ENCODE peak calls at places on chromosome 5, in nine cellular contexts. Q is RWPE2, U is neural progenitor cell, X is coronary artery, H is fibroblast of lung, G is stomach, I is GM13977, A is body of pancreas, N is ovary. W is an unnamed sample.

GRCh38 chr5:178086266-178086665 is 27.1 kb upstream of the N4BP3 start:
- DNase-seq in Q (no peak), U (no peak), X (no peak), H (no peak), G (no peak), I (no peak), A (no peak), N (no peak), W (no peak)

GRCh38 chr5:25955337-25955736 is 1083.0 kb downstream of the CDH9 start:
- DNase-seq in Q (no peak), U (no peak), X (no peak), H (no peak), G (no peak), I (no peak), A (no peak), N (no peak), W (no peak)

GRCh38 chr5:143576721-143577484 is 173.4 kb upstream of the NR3C1 start:
- DNase-seq in Q (no peak), U (no peak), X (no peak), H (peak), G (no peak), I (no peak), A (no peak), N (no peak), W (no peak)

GRCh38 chr5:132437604-132438275 is 52.8 kb downstream of the IRF1 start:
- DNase-seq in Q (no peak), U (peak), X (no peak), H (peak), G (peak), I (peak), A (peak), N (peak), W (peak)

GRCh38 chr5:81852277-81853004 is 101.5 kb upstream of the SSBP2 start:
- DNase-seq in Q (no peak), U (peak), X (no peak), H (peak), G (no peak), I (no peak), A (peak), N (peak), W (peak)

GRCh38 chr5:34684281-34684979 is 28.3 kb downstream of the RAI14 start:
- DNase-seq in Q (no peak), U (peak), X (no peak), H (peak), G (no peak), I (no peak), A (peak), N (no peak), W (no peak)

GRCh38 chr5:177336112-177336511 is 15.4 kb downstream of the LMAN2 start:
- DNase-seq in Q (no peak), U (peak), X (no peak), H (peak), G (no peak), I (no peak), A (peak), N (no peak), W (no peak)

GRCh38 chr5:3596261-3596825 is 711 bp downstream of the IRX1 start:
- DNase-seq in Q (peak), U (peak), X (peak), H (no peak), G (no peak), I (no peak), A (no peak), N (no peak), W (no peak)

GRCh38 chr5:56763711-56764466 is 51.5 kb upstream of the MAP3K1 start:
- DNase-seq in Q (no peak), U (no peak), X (no peak), H (peak), G (no peak), I (no peak), A (peak), N (no peak), W (no peak)

GRCh38 chr5:111280282-111280901 is 56.2 kb downstream of the CAMK4 start:
- DNase-seq in Q (no peak), U (no peak), X (no peak), H (no peak), G (no peak), I (no peak), A (no peak), N (no peak), W (no peak)

GRCh38 chr5:161295721-161296120 is 250.8 kb downstream of the GABRB2 start:
- DNase-seq in Q (no peak), U (no peak), X (no peak), H (no peak), G (no peak), I (no peak), A (no peak), N (no peak), W (no peak)

GRCh38 chr5:62328772-62329491 is 22.9 kb downstream of the KIF2A start:
- DNase-seq in Q (no peak), U (no peak), X (no peak), H (no peak), G (no peak), I (no peak), A (no peak), N (no peak), W (no peak)

GRCh38 chr5:8912106-8912505 is 633.8 kb downstream of the SEMA5A start:
- DNase-seq in Q (no peak), U (no peak), X (no peak), H (no peak), G (no peak), I (no peak), A (no peak), N (no peak), W (no peak)

GRCh38 chr5:38807570-38808461 is 38.0 kb upstream of the OSMR start:
- DNase-seq in Q (no peak), U (no peak), X (no peak), H (peak), G (no peak), I (no peak), A (no peak), N (no peak), W (no peak)

GRCh38 chr5:172952034-172952511 is 7.2 kb upstream of the RPL26L1 start:
- DNase-seq in Q (no peak), U (no peak), X (no peak), H (no peak), G (no peak), I (no peak), A (no peak), N (no peak), W (no peak)

GRCh38 chr5:151251001-151251551 is 1.9 kb upstream of the GM2A start:
- DNase-seq in Q (no peak), U (no peak), X (no peak), H (no peak), G (no peak), I (no peak), A (peak), N (no peak), W (no peak)

GRCh38 chr5:154190652-154191304 is at the start of gene GALNT10:
- DNase-seq in Q (no peak), U (peak), X (no peak), H (peak), G (peak), I (peak), A (peak), N (peak), W (peak)

GRCh38 chr5:164487939-164488338 is 982.5 kb downstream of the MAT2B start:
- DNase-seq in Q (no peak), U (no peak), X (no peak), H (no peak), G (no peak), I (no peak), A (no peak), N (no peak), W (no peak)

GRCh38 chr5:132426525-132427138 is 57.1 kb downstream of the SLC22A5 start:
- DNase-seq in Q (peak), U (peak), X (peak), H (peak), G (peak), I (peak), A (peak), N (peak), W (peak)

GRCh38 chr5:41707853-41708603 is 162.2 kb downstream of the OXCT1 start:
- DNase-seq in Q (no peak), U (peak), X (no peak), H (peak), G (no peak), I (peak), A (no peak), N (no peak), W (peak)

GRCh38 chr5:34652916-34653315 is 3.2 kb upstream of the RAI14 start:
- DNase-seq in Q (no peak), U (no peak), X (no peak), H (peak), G (no peak), I (no peak), A (no peak), N (no peak), W (no peak)

GRCh38 chr5:180069589-180070247 is 1.8 kb downstream of the RNF130 start:
- DNase-seq in Q (no peak), U (peak), X (no peak), H (peak), G (peak), I (no peak), A (peak), N (no peak), W (no peak)

GRCh38 chr5:133938932-133939331 is 29.5 kb downstream of the C5orf15 start:
- DNase-seq in Q (no peak), U (no peak), X (no peak), H (no peak), G (no peak), I (peak), A (no peak), N (no peak), W (no peak)

GRCh38 chr5:61293051-61293450 is 39.0 kb upstream of the ZSWIM6 start:
- DNase-seq in Q (no peak), U (no peak), X (no peak), H (no peak), G (peak), I (no peak), A (peak), N (no peak), W (no peak)

GRCh38 chr5:73899916-73900315 is 273.9 kb downstream of the ARHGEF28 start:
- DNase-seq in Q (no peak), U (no peak), X (no peak), H (no peak), G (no peak), I (no peak), A (no peak), N (no peak), W (no peak)

GRCh38 chr5:59317023-59317771 is 576.3 kb downstream of the PDE4D start:
- DNase-seq in Q (no peak), U (peak), X (no peak), H (peak), G (no peak), I (no peak), A (no peak), N (peak), W (no peak)

GRCh38 chr5:16690243-16690839 is 73.5 kb upstream of the RETREG1 start:
- DNase-seq in Q (no peak), U (peak), X (no peak), H (peak), G (no peak), I (peak), A (peak), N (no peak), W (peak)

GRCh38 chr5:169218176-169218575 is 82.8 kb downstream of the SLIT3 start:
- DNase-seq in Q (no peak), U (no peak), X (peak), H (no peak), G (peak), I (no peak), A (no peak), N (no peak), W (no peak)

GRCh38 chr5:171927345-171927941 is 79.0 kb downstream of the FBXW11 start:
- DNase-seq in Q (no peak), U (no peak), X (no peak), H (peak), G (no peak), I (no peak), A (no peak), N (no peak), W (no peak)

GRCh38 chr5:23877847-23878246 is 370.4 kb downstream of the PRDM9 start:
- DNase-seq in Q (no peak), U (no peak), X (no peak), H (no peak), G (no peak), I (no peak), A (no peak), N (no peak), W (no peak)

GRCh38 chr5:157390179-157390923 is 69.7 kb upstream of the NIPAL4 start:
- DNase-seq in Q (peak), U (no peak), X (no peak), H (peak), G (peak), I (no peak), A (peak), N (no peak), W (no peak)

GRCh38 chr5:137233726-137234125 is 265.4 kb downstream of the SPOCK1 start:
- DNase-seq in Q (no peak), U (no peak), X (no peak), H (no peak), G (no peak), I (no peak), A (no peak), N (no peak), W (no peak)

GRCh38 chr5:168529361-168530234 is 493 bp downstream of the FBLL1 start:
- DNase-seq in Q (no peak), U (peak), X (no peak), H (no peak), G (no peak), I (peak), A (no peak), N (peak), W (no peak)

GRCh38 chr5:9898319-9898718 is 268.2 kb upstream of the TAS2R1 start:
- DNase-seq in Q (no peak), U (peak), X (no peak), H (peak), G (no peak), I (no peak), A (peak), N (no peak), W (no peak)

GRCh38 chr5:102681403-102681983 is 73.6 kb upstream of the PAM start:
- DNase-seq in Q (no peak), U (peak), X (no peak), H (peak), G (peak), I (peak), A (peak), N (peak), W (peak)

GRCh38 chr5:9739135-9739534 is 109.0 kb upstream of the TAS2R1 start:
- DNase-seq in Q (no peak), U (no peak), X (no peak), H (no peak), G (no peak), I (no peak), A (no peak), N (no peak), W (no peak)

GRCh38 chr5:167835146-167835545 is 456.3 kb upstream of the WWC1 start:
- DNase-seq in Q (no peak), U (peak), X (no peak), H (no peak), G (no peak), I (no peak), A (no peak), N (no peak), W (no peak)

GRCh38 chr5:106797996-106798395 is 872.7 kb downstream of the EFNA5 start:
- DNase-seq in Q (no peak), U (peak), X (no peak), H (no peak), G (no peak), I (no peak), A (no peak), N (no peak), W (no peak)

GRCh38 chr5:63963080-63963735 is 963 bp upstream of the HTR1A start:
- DNase-seq in Q (no peak), U (peak), X (no peak), H (peak), G (no peak), I (peak), A (peak), N (peak), W (peak)

GRCh38 chr5:79689541-79690466 is at the start of gene CMYA5:
- DNase-seq in Q (no peak), U (peak), X (no peak), H (peak), G (peak), I (no peak), A (peak), N (peak), W (no peak)

DNA sequence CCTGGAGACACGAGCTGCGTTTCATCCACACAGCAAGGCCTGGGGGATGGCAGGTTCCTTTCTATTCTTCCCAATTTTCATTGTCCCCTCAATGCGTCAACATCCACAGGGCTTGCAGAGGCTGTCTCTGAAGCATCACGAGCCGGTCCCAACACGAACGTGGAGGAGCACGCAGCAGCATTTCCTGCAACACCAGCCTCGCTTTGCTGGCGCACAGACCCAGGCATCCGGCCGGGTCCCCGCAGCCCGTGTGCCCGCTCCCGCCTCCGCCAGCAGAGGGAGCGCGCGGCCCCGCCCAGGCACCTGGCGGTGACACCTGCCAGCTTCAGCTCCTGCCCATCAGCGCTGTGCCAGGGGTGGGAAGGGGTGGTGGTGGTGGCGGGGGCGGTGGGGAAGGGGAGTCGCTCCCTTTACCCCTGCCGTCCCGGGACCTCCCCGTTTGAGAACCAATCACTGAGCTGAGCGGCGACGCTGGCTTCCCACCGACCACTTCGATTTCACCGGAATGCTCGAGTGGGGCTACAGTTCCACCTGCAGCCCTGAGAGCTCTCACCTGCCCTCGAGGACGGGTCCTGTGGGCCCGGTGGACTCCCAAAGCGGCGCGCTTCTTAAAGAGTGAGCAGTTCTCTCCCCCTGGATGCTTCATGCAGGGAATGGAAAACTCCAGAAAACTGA is 464.5 kb downstream of the ICE1 start:
- DNase-seq in Q (no peak), U (peak), X (no peak), H (no peak), G (peak), I (peak), A (peak), N (no peak), W (peak)
- TF ChIP-seq CTCF in Q (peak), U (peak), X (no peak), H (no peak), G (peak), I (peak), A (peak), N (no peak), W (peak)

GRCh38 chr5:138440226-138441073 is 1.6 kb downstream of the REEP2 start:
- DNase-seq in Q (no peak), U (no peak), X (no peak), H (no peak), G (no peak), I (no peak), A (no peak), N (no peak), W (no peak)
- TF ChIP-seq CTCF in Q (no peak), U (no peak), X (no peak), H (no peak), G (no peak), I (no peak), A (no peak), N (no peak), W (no peak)

GRCh38 chr5:2579126-2579525 is 172.4 kb downstream of the IRX2 start:
- DNase-seq in Q (no peak), U (peak), X (no peak), H (no peak), G (no peak), I (no peak), A (no peak), N (no peak), W (no peak)
- TF ChIP-seq CTCF in Q (no peak), U (peak), X (no peak), H (no peak), G (no peak), I (no peak), A (no peak), N (no peak), W (no peak)

DNA sequence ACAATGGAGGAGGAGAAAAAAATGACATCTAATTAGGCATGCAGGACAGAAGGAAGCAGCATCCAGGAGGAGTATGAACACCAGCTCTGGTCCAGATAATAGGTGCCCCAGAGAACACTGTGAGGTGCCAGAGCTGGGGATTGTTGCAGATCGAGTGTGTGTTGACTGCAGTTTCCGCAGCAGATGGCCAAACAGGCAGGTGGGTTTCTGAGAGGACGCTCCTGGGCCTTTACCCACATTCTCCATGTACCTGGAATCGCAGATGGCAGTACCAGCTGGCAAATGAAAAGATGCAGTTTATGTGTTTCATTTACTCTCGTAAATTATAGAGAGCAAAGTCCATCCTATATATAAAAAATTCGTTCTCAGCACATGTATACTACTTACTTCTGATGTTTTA is 182.2 kb upstream of the ISL1 start:
- DNase-seq in Q (no peak), U (no peak), X (no peak), H (no peak), G (no peak), I (no peak), A (no peak), N (no peak), W (no peak)
- TF ChIP-seq CTCF in Q (no peak), U (no peak), X (no peak), H (no peak), G (no peak), I (no peak), A (no peak), N (no peak), W (no peak)

GRCh38 chr5:88683506-88684135 is 199.4 kb downstream of the MEF2C start:
- DNase-seq in Q (no peak), U (peak), X (no peak), H (no peak), G (no peak), I (no peak), A (no peak), N (no peak), W (no peak)
- TF ChIP-seq CTCF in Q (no peak), U (peak), X (no peak), H (no peak), G (no peak), I (peak), A (peak), N (no peak), W (no peak)

GRCh38 chr5:7850533-7851239 is at the start of gene CFAP90:
- DNase-seq in Q (no peak), U (peak), X (no peak), H (peak), G (peak), I (no peak), A (peak), N (peak), W (no peak)
- TF ChIP-seq CTCF in Q (no peak), U (peak), X (no peak), H (peak), G (no peak), I (no peak), A (peak), N (no peak), W (no peak)

DNA sequence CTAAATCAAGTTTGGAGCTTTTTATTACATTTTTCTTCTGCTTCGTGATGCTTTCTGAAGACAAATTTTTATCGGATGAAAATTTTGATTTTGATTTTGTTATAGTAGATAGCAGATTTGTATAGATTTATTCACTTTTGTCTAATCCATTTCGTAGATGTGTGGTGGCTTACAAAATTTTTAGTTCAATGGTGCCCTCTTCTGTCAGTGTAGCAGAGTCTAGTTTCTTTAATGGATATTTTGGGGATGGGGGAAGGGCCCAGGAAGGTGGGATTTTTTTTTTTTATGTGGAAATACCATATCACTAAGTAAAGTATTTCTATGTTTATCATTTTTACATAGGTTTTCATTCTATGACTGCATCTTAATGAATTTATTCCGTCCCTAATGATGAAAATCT is 259.9 kb upstream of the TARS1 start:
- DNase-seq in Q (no peak), U (peak), X (no peak), H (peak), G (no peak), I (no peak), A (no peak), N (no peak), W (no peak)
- TF ChIP-seq CTCF in Q (peak), U (peak), X (no peak), H (peak), G (no peak), I (no peak), A (no peak), N (no peak), W (no peak)

DNA sequence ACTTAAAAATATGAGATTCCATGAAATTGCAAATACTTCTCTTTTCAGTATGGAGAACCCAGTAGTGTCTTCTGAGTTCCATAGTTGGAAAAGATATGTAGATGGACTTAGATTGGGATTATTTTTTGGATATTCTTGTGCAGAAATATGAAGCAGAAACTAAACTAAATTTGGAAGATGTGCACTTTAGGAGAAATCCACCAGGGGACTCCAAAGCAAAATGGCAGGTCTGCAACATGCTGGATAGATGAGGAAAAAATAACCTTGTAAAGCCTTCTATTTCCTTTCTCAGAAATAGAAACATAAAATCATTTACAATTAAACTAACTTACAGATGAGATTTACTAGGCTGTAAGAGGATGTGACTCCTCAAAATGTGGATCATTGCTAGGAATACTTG is 49.2 kb upstream of the MINAR2 start:
- DNase-seq in Q (no peak), U (no peak), X (no peak), H (peak), G (no peak), I (no peak), A (no peak), N (no peak), W (no peak)
- TF ChIP-seq CTCF in Q (peak), U (peak), X (no peak), H (peak), G (no peak), I (no peak), A (no peak), N (no peak), W (no peak)

W was measured in GM10248.